ENCODE peak calls at places on chromosomes 11 and 22, in nine cellular contexts. Q, F, I, W, N, J, Z, R and S are unnamed samples.

GRCh38 chr22:17729561-17729960 is 44.7 kb downstream of the BID start:
- DNase-seq in Q (no peak), F (no peak), I (no peak), W (no peak), N (no peak), J (no peak), Z (no peak), R (no peak), S (no peak)

GRCh38 chr11:65524747-65525658 is at the start of gene SCYL1:
- DNase-seq in Q (peak), F (peak), I (peak), W (peak), N (peak), J (peak), Z (peak), R (peak), S (peak)

GRCh38 chr11:86954288-86955110 is 696 bp downstream of the FZD4 start:
- DNase-seq in Q (no peak), F (peak), I (peak), W (no peak), N (peak), J (peak), Z (peak), R (no peak), S (no peak)

GRCh38 chr11:1523077-1523476 is 36.5 kb upstream of the MOB2 start:
- DNase-seq in Q (no peak), F (no peak), I (peak), W (no peak), N (no peak), J (no peak), Z (no peak), R (no peak), S (no peak)

GRCh38 chr11:62727007-62727832 is at the start of gene HNRNPUL2:
- DNase-seq in Q (peak), F (peak), I (peak), W (peak), N (peak), J (peak), Z (peak), R (peak), S (peak)

GRCh38 chr22:35306350-35306967 is 6.8 kb downstream of the TOM1 start:
- DNase-seq in Q (no peak), F (no peak), I (no peak), W (no peak), N (no peak), J (no peak), Z (no peak), R (no peak), S (peak)

GRCh38 chr11:19209617-19210016 is 7.8 kb upstream of the CSRP3 start:
- DNase-seq in Q (no peak), F (no peak), I (no peak), W (no peak), N (no peak), J (no peak), Z (no peak), R (no peak), S (no peak)

GRCh38 chr11:119461250-119461963 is 38.4 kb upstream of the THY1 start:
- DNase-seq in Q (no peak), F (no peak), I (peak), W (no peak), N (no peak), J (no peak), Z (no peak), R (no peak), S (no peak)

GRCh38 chr11:6608726-6609501 is 3.1 kb downstream of the TAF10 start:
- DNase-seq in Q (no peak), F (no peak), I (no peak), W (no peak), N (peak), J (no peak), Z (no peak), R (no peak), S (no peak)

GRCh38 chr11:55106391-55106790 is 155.6 kb upstream of the TRIM48 start:
- DNase-seq in Q (no peak), F (no peak), I (no peak), W (no peak), N (no peak), J (no peak), Z (no peak), R (no peak), S (no peak)

GRCh38 chr11:78986305-78986704 is 411.6 kb upstream of the NARS2 start:
- DNase-seq in Q (no peak), F (no peak), I (no peak), W (no peak), N (no peak), J (no peak), Z (no peak), R (no peak), S (no peak)

GRCh38 chr22:38313384-38313955 is 3.8 kb downstream of the CSNK1E start:
- DNase-seq in Q (no peak), F (peak), I (peak), W (peak), N (peak), J (peak), Z (peak), R (no peak), S (no peak)

GRCh38 chr22:45552580-45553332 is 50.1 kb downstream of the FBLN1 start:
- DNase-seq in Q (no peak), F (peak), I (peak), W (peak), N (peak), J (peak), Z (peak), R (peak), S (no peak)
- TF ChIP-seq CTCF in Q (no peak), F (peak), I (peak), W (peak), N (no peak), J (no peak), Z (peak), R (peak), S (peak)

DNA sequence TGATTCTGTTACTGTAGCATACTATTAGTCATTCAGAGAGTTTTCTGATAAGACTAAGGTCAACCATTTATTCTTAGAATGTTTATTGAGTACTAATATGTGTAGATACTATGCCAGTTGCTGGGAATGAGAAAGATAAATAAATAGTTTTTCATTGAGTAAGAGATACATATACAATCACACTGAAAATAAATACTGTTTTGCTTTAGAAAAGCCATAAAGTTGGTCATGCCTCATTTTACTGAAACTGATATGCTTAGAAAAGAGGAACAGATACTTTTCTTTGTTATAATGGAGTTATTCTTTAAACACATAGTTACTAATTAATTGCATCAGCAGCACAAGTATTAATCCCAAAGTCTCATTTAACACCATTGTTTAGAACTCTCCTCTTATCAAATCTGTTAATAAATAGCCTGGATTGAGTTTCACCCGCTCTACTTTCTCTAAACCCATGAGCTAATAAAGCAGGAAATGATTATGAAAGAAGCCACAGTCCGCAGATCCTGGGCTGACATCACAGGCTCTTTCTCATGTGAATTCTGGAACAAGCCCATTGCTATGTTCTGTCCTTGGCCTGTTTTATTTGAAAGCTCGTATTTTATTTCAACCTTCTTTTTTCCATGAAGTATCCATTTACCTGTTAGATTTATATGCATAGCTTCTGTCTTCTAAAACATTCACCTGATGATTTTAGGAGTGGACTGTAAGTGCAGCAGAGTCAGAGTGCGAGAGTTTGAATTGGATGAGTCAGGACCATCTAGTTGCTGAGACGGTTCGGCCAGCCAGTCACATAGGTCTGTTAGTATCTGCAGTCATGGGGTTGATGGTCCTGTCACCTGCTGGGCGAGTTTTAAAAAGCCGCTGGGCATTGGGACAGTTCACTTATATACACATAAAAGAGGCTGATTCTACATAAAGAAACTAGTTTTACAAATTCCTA is 35.5 kb downstream of the PIWIL4 start:
- DNase-seq in Q (no peak), F (no peak), I (peak), W (peak), N (no peak), J (peak), Z (peak), R (peak), S (no peak)
- TF ChIP-seq CTCF in Q (no peak), F (no peak), I (peak), W (peak), N (peak), J (no peak), Z (peak), R (no peak), S (no peak)

GRCh38 chr11:33704240-33705002 is 3.8 kb upstream of the C11orf91 start:
- DNase-seq in Q (no peak), F (no peak), I (no peak), W (no peak), N (no peak), J (no peak), Z (no peak), R (no peak), S (no peak)
- TF ChIP-seq CTCF in Q (peak), F (no peak), I (no peak), W (peak), N (no peak), J (no peak), Z (no peak), R (no peak), S (peak)

GRCh38 chr11:127074151-127074761 is 73.7 kb upstream of the KIRREL3 start:
- DNase-seq in Q (no peak), F (peak), I (peak), W (no peak), N (peak), J (no peak), Z (no peak), R (no peak), S (no peak)
- TF ChIP-seq CTCF in Q (peak), F (no peak), I (peak), W (no peak), N (no peak), J (no peak), Z (no peak), R (no peak), S (peak)

GRCh38 chr11:43802509-43802908 is 78.1 kb upstream of the ALKBH3 start:
- DNase-seq in Q (no peak), F (peak), I (no peak), W (no peak), N (no peak), J (no peak), Z (no peak), R (no peak), S (no peak)
- TF ChIP-seq CTCF in Q (peak), F (no peak), I (peak), W (peak), N (no peak), J (no peak), Z (peak), R (peak), S (peak)

GRCh38 chr11:67045314-67045713 is 11.3 kb upstream of the RHOD start:
- DNase-seq in Q (no peak), F (peak), I (peak), W (no peak), N (no peak), J (no peak), Z (no peak), R (no peak), S (no peak)

GRCh38 chr11:67048515-67048914 is 8.1 kb upstream of the RHOD start:
- DNase-seq in Q (no peak), F (no peak), I (no peak), W (no peak), N (no peak), J (no peak), Z (no peak), R (no peak), S (no peak)

GRCh38 chr11:67041602-67042001 is 15.0 kb upstream of the RHOD start:
- DNase-seq in Q (no peak), F (no peak), I (no peak), W (no peak), N (no peak), J (no peak), Z (no peak), R (no peak), S (no peak)

GRCh38 chr11:67043572-67044329 is 12.9 kb upstream of the RHOD start:
- DNase-seq in Q (no peak), F (no peak), I (no peak), W (no peak), N (no peak), J (no peak), Z (no peak), R (no peak), S (no peak)

GRCh38 chr11:67044496-67044895 is 12.2 kb upstream of the RHOD start:
- DNase-seq in Q (no peak), F (no peak), I (no peak), W (no peak), N (no peak), J (no peak), Z (no peak), R (no peak), S (no peak)
- TF ChIP-seq CTCF in Q (no peak), F (no peak), I (no peak), W (no peak), N (no peak), J (no peak), Z (no peak), R (no peak), S (no peak)

GRCh38 chr22:20186183-20186870 is 35.5 kb upstream of the CCDC188 start:
- DNase-seq in Q (no peak), F (no peak), I (no peak), W (no peak), N (no peak), J (no peak), Z (no peak), R (no peak), S (no peak)
- TF ChIP-seq CTCF in Q (peak), F (no peak), I (no peak), W (no peak), N (no peak), J (no peak), Z (no peak), R (no peak), S (peak)

GRCh38 chr22:44669725-44670027 is 32.3 kb upstream of the PRR5 start:
- DNase-seq in Q (no peak), F (no peak), I (no peak), W (no peak), N (no peak), J (peak), Z (no peak), R (no peak), S (no peak)
- TF ChIP-seq CTCF in Q (peak), F (no peak), I (peak), W (peak), N (no peak), J (no peak), Z (no peak), R (no peak), S (peak)

GRCh38 chr22:20752104-20752741 is 21.7 kb upstream of the SERPIND1 start:
- DNase-seq in Q (no peak), F (no peak), I (no peak), W (no peak), N (no peak), J (no peak), Z (no peak), R (no peak), S (no peak)

GRCh38 chr22:20749453-20749852 is 24.5 kb upstream of the SERPIND1 start:
- DNase-seq in Q (no peak), F (no peak), I (no peak), W (no peak), N (no peak), J (peak), Z (peak), R (no peak), S (no peak)

GRCh38 chr22:20752873-20753272 is 21.0 kb upstream of the SERPIND1 start:
- DNase-seq in Q (no peak), F (no peak), I (no peak), W (no peak), N (no peak), J (no peak), Z (no peak), R (no peak), S (no peak)

GRCh38 chr22:20750461-20751184 is 23.3 kb upstream of the SERPIND1 start:
- DNase-seq in Q (no peak), F (peak), I (peak), W (peak), N (peak), J (no peak), Z (no peak), R (no peak), S (no peak)

GRCh38 chr22:20751185-20751851 is 22.6 kb upstream of the SERPIND1 start:
- DNase-seq in Q (no peak), F (no peak), I (no peak), W (no peak), N (no peak), J (no peak), Z (no peak), R (no peak), S (no peak)
- TF ChIP-seq CTCF in Q (peak), F (no peak), I (no peak), W (no peak), N (no peak), J (no peak), Z (no peak), R (no peak), S (peak)

DNA sequence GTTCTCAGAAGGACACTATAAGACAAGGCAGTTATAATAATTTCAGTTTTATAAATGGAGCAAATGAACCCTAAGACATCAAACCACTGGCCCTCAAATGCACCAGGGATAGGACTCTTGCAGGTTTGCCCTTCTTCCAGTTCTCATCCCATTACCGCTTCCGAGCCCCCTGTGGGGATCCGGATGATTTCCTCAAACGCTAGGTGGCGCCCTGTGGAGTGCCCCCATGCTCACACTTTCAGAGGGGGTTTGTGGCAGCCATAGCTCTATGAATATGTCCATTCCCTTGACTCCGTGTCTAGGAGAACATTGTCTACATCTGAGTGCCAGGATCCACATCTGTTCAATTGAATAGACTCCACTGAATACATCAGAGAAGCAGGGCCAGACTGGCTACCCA is 816.3 kb downstream of the NTM start:
- DNase-seq in Q (no peak), F (no peak), I (no peak), W (no peak), N (no peak), J (no peak), Z (no peak), R (no peak), S (no peak)
- TF ChIP-seq CTCF in Q (peak), F (no peak), I (no peak), W (peak), N (no peak), J (no peak), Z (no peak), R (no peak), S (peak)